ENCODE peak calls at places on chromosomes 13 and 19, in six cellular contexts. One of them, this sample, is unnamed.

GRCh38 chr19:29672933-29673336 is 7.7 kb downstream of the PLEKHF1 start:
- DNase-seq in trophoblast cell: no peak
- DNase-seq in mammary epithelial cell: no peak
- DNase-seq in IMR-90: no peak
- DNase-seq in H9: no peak
- DNase-seq in PC-3: no peak
- DNase-seq in this sample: no peak

GRCh38 chr19:13207237-13208130 is 57.3 kb downstream of the IER2 start:
- DNase-seq in trophoblast cell: no peak
- DNase-seq in mammary epithelial cell: no peak
- DNase-seq in IMR-90: no peak
- DNase-seq in H9: peak
- DNase-seq in PC-3: no peak
- DNase-seq in this sample: no peak

GRCh38 chr19:11203194-11204075 is 6.1 kb upstream of the KANK2 start:
- DNase-seq in trophoblast cell: peak
- DNase-seq in mammary epithelial cell: peak
- DNase-seq in IMR-90: peak
- DNase-seq in H9: peak
- DNase-seq in PC-3: peak
- DNase-seq in this sample: peak

GRCh38 chr19:33447336-33448158 is 74.0 kb downstream of the CEBPG start:
- DNase-seq in trophoblast cell: peak
- DNase-seq in mammary epithelial cell: no peak
- DNase-seq in IMR-90: no peak
- DNase-seq in H9: no peak
- DNase-seq in PC-3: no peak
- DNase-seq in this sample: no peak

GRCh38 chr19:2549701-2550191 is 73.8 kb downstream of the GADD45B start:
- DNase-seq in trophoblast cell: peak
- DNase-seq in mammary epithelial cell: peak
- DNase-seq in IMR-90: peak
- DNase-seq in H9: no peak
- DNase-seq in PC-3: peak
- DNase-seq in this sample: peak

GRCh38 chr13:31476266-31476665 is 263.1 kb upstream of the RXFP2 start:
- DNase-seq in trophoblast cell: peak
- DNase-seq in mammary epithelial cell: no peak
- DNase-seq in IMR-90: peak
- DNase-seq in H9: no peak
- DNase-seq in PC-3: no peak
- DNase-seq in this sample: peak

GRCh38 chr19:52584686-52585085 is 14.6 kb downstream of the ZNF701 start:
- DNase-seq in trophoblast cell: no peak
- DNase-seq in mammary epithelial cell: no peak
- DNase-seq in IMR-90: no peak
- DNase-seq in H9: peak
- DNase-seq in PC-3: no peak
- DNase-seq in this sample: no peak

GRCh38 chr19:19155495-19156219 is 14.4 kb downstream of the MEF2B start:
- DNase-seq in trophoblast cell: no peak
- DNase-seq in mammary epithelial cell: no peak
- DNase-seq in IMR-90: no peak
- DNase-seq in H9: no peak
- DNase-seq in PC-3: no peak
- DNase-seq in this sample: no peak

GRCh38 chr13:41007359-41008118 is 11.6 kb downstream of the ELF1 start:
- DNase-seq in trophoblast cell: no peak
- DNase-seq in mammary epithelial cell: no peak
- DNase-seq in IMR-90: peak
- DNase-seq in H9: no peak
- DNase-seq in PC-3: peak
- DNase-seq in this sample: peak

GRCh38 chr19:6417713-6418561 is 6.7 kb downstream of the KHSRP start:
- DNase-seq in trophoblast cell: no peak
- DNase-seq in mammary epithelial cell: no peak
- DNase-seq in IMR-90: peak
- DNase-seq in H9: no peak
- DNase-seq in PC-3: peak
- DNase-seq in this sample: peak

GRCh38 chr19:10105241-10106099 is 692 bp upstream of the PPAN start:
- DNase-seq in trophoblast cell: no peak
- DNase-seq in mammary epithelial cell: no peak
- DNase-seq in IMR-90: no peak
- DNase-seq in H9: no peak
- DNase-seq in PC-3: no peak
- DNase-seq in this sample: no peak

GRCh38 chr13:73514208-73514607 is 455.4 kb downstream of the KLF5 start:
- DNase-seq in trophoblast cell: no peak
- DNase-seq in mammary epithelial cell: no peak
- DNase-seq in IMR-90: no peak
- DNase-seq in H9: no peak
- DNase-seq in PC-3: no peak
- DNase-seq in this sample: no peak

GRCh38 chr13:113304121-113304520 is 7.1 kb downstream of the LAMP1 start:
- DNase-seq in trophoblast cell: no peak
- DNase-seq in mammary epithelial cell: no peak
- DNase-seq in IMR-90: no peak
- DNase-seq in H9: no peak
- DNase-seq in PC-3: no peak
- DNase-seq in this sample: no peak

GRCh38 chr19:41548047-41548446 is 27.9 kb upstream of the CEACAM21 start:
- DNase-seq in trophoblast cell: no peak
- DNase-seq in mammary epithelial cell: no peak
- DNase-seq in IMR-90: no peak
- DNase-seq in H9: no peak
- DNase-seq in PC-3: no peak
- DNase-seq in this sample: no peak

GRCh38 chr19:41543582-41543981 is 32.4 kb upstream of the CEACAM21 start:
- DNase-seq in trophoblast cell: no peak
- DNase-seq in mammary epithelial cell: no peak
- DNase-seq in IMR-90: no peak
- DNase-seq in H9: no peak
- DNase-seq in PC-3: no peak
- DNase-seq in this sample: no peak

GRCh38 chr19:41547569-41547968 is 28.4 kb upstream of the CEACAM21 start:
- DNase-seq in trophoblast cell: no peak
- DNase-seq in mammary epithelial cell: no peak
- DNase-seq in IMR-90: no peak
- DNase-seq in H9: no peak
- DNase-seq in PC-3: no peak
- DNase-seq in this sample: no peak

GRCh38 chr19:41546386-41546789 is 29.6 kb upstream of the CEACAM21 start:
- DNase-seq in trophoblast cell: peak
- DNase-seq in mammary epithelial cell: no peak
- DNase-seq in IMR-90: no peak
- DNase-seq in H9: no peak
- DNase-seq in PC-3: no peak
- DNase-seq in this sample: no peak

GRCh38 chr19:41545547-41545946 is 30.4 kb upstream of the CEACAM21 start:
- DNase-seq in trophoblast cell: no peak
- DNase-seq in mammary epithelial cell: no peak
- DNase-seq in IMR-90: no peak
- DNase-seq in H9: no peak
- DNase-seq in PC-3: no peak
- DNase-seq in this sample: no peak
- H3K4me2 ChIP-seq in trophoblast cell: no peak
- H3K4me2 ChIP-seq in mammary epithelial cell: no peak
- H3K4me2 ChIP-seq in IMR-90: no peak
- H3K4me2 ChIP-seq in H9: no peak
- H3K4me2 ChIP-seq in PC-3: no peak
- H3K4me2 ChIP-seq in this sample: no peak

DNA sequence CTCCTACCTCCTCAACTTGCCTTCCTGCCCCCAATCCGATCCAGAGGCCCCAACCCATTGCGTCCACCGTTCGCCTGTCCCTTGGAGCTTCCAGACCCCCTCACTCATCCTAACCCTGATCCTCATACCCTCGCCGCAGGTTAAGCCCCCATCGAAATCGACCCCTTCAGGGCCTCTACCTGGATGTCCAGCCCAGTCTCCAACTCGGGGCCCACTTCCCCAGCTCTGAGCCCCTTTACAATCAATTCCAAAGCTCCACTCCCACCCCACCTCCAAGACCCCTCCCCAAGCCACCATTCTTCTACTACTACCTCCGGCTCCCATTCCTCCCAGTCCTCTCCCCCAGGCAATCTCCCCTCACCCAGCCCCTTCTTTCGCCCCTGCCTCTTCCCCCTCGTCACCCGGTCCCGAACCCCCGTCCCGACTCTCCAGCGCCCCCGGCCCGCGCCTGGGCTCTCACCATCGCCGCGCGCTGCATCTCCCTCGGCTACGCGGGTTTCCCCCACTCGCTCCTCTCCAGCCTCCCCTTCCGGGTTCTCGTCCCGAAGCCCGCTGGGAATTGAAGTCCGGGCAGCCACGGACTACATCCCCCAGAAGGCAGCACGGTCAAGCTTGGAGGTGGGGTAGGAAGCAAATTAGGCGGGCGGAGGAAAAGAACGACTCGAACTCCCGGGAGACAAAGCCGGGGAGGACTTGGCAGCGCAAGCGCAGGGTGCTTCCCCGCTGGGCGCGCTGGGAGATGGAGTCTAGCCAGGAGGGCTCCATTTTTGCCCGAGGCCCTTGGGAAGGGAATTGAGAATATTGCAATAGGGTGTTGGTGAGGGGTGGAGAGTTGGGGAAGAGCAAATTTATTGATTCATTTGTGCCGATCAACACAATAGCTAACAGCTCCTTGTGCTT is at the start of gene FBXO46:
- DNase-seq in trophoblast cell: peak
- DNase-seq in mammary epithelial cell: peak
- DNase-seq in IMR-90: peak
- DNase-seq in H9: peak
- DNase-seq in PC-3: peak
- DNase-seq in this sample: peak
- H2AFZ ChIP-seq in trophoblast cell: peak
- H2AFZ ChIP-seq in mammary epithelial cell: peak
- H2AFZ ChIP-seq in IMR-90: peak
- H2AFZ ChIP-seq in H9: no peak
- H2AFZ ChIP-seq in PC-3: peak
- H2AFZ ChIP-seq in this sample: peak

GRCh38 chr13:64277097-64277496 is 2861.4 kb upstream of the PCDH20 start:
- DNase-seq in trophoblast cell: no peak
- DNase-seq in mammary epithelial cell: no peak
- DNase-seq in IMR-90: no peak
- DNase-seq in H9: no peak
- DNase-seq in PC-3: no peak
- DNase-seq in this sample: no peak

GRCh38 chr13:64278493-64278892 is 2862.8 kb upstream of the PCDH20 start:
- DNase-seq in trophoblast cell: peak
- DNase-seq in mammary epithelial cell: no peak
- DNase-seq in IMR-90: peak
- DNase-seq in H9: no peak
- DNase-seq in PC-3: peak
- DNase-seq in this sample: peak

GRCh38 chr13:64274481-64275217 is 2859.0 kb upstream of the PCDH20 start:
- DNase-seq in trophoblast cell: peak
- DNase-seq in mammary epithelial cell: no peak
- DNase-seq in IMR-90: peak
- DNase-seq in H9: no peak
- DNase-seq in PC-3: no peak
- DNase-seq in this sample: peak

GRCh38 chr13:64273780-64274179 is 2858.1 kb upstream of the PCDH20 start:
- DNase-seq in trophoblast cell: no peak
- DNase-seq in mammary epithelial cell: no peak
- DNase-seq in IMR-90: no peak
- DNase-seq in H9: no peak
- DNase-seq in PC-3: no peak
- DNase-seq in this sample: no peak

DNA sequence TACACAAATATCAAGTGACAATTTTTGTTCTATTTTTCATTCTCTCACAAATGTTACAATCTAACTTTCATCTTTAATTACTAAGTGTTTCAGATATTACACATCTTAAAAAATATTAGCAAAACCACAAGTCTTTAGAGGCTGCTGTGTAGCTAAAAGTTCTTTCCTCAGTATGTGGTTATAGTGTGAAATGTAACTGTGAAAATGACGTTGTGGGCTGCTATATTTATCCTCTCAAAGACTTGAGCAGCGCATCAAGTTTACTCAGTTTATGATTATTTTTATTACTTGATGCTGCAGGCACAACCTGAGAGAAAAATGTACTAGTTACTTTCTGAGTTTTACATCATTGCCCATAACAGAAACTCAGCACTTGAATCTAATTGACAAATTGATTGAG is 2860.6 kb upstream of the PCDH20 start:
- DNase-seq in trophoblast cell: no peak
- DNase-seq in mammary epithelial cell: no peak
- DNase-seq in IMR-90: no peak
- DNase-seq in H9: no peak
- DNase-seq in PC-3: no peak
- DNase-seq in this sample: peak
- H3K4me2 ChIP-seq in trophoblast cell: no peak
- H3K4me2 ChIP-seq in mammary epithelial cell: no peak
- H3K4me2 ChIP-seq in IMR-90: no peak
- H3K4me2 ChIP-seq in H9: no peak
- H3K4me2 ChIP-seq in PC-3: no peak
- H3K4me2 ChIP-seq in this sample: no peak

GRCh38 chr13:22789027-22789593 is 391.7 kb upstream of the SGCG start:
- DNase-seq in trophoblast cell: no peak
- DNase-seq in mammary epithelial cell: no peak
- DNase-seq in IMR-90: no peak
- DNase-seq in H9: no peak
- DNase-seq in PC-3: no peak
- DNase-seq in this sample: no peak
- H2AFZ ChIP-seq in trophoblast cell: no peak
- H2AFZ ChIP-seq in mammary epithelial cell: no peak
- H2AFZ ChIP-seq in IMR-90: no peak
- H2AFZ ChIP-seq in H9: peak
- H2AFZ ChIP-seq in PC-3: no peak
- H2AFZ ChIP-seq in this sample: no peak

DNA sequence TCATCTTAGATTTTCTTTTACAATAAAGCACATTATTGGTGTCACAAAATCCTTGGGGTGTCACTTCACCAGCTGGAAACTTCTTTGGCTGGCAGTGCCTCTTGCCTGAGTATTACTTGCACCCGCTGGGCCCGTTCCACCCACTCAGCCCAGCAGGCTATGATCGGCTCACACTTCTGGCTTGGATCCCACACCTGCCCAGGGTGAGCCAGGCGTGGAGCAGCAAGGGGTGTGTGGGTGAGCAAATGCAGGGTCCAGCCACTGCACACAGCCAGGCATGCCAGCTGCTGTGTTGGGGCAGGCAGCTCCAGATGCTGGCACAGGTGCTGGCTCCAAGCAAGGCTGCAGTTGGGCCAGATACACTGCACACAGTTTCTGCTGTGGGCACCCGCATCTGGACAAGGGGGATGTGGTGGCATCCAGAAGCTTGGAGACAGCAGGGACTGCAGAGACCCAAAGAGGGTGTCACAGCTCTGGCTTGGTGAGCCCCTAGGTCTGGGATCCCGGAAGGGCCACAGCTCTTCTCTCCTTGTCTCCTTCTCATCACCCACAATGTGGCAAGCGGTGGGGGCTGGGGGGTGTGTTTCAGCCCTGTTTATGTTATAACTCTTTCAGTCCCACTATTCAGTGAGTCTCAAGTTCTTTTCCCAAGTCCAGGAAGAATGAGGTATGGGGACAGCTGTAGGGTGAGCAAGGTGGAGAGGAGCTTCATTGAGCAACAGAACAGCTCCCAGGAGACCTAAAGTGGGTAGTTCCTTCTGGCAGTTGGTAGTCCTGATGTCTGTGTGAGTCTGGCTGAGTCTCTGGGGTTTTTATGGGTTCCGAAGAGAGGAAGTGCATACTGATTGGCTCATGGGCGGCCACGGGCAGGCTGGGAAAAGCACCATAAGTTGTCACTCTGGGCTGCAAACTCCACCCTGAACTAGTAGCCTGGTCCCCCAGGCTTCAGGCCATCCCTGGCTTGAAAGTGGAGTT is 25.3 kb upstream of the TBC1D4 start:
- DNase-seq in trophoblast cell: no peak
- DNase-seq in mammary epithelial cell: no peak
- DNase-seq in IMR-90: no peak
- DNase-seq in H9: no peak
- DNase-seq in PC-3: no peak
- DNase-seq in this sample: no peak
- H3K4me2 ChIP-seq in trophoblast cell: no peak
- H3K4me2 ChIP-seq in mammary epithelial cell: no peak
- H3K4me2 ChIP-seq in IMR-90: no peak
- H3K4me2 ChIP-seq in H9: no peak
- H3K4me2 ChIP-seq in PC-3: no peak
- H3K4me2 ChIP-seq in this sample: no peak